ENCODE peak calls at places on chromosome 11, in four cellular contexts. E, F, P and B are unnamed samples.

GRCh38 chr11:71204748-71205664 is 47.4 kb downstream of the SHANK2 start:
- DNase-seq in E (no peak), P (no peak), F (no peak), B (no peak)

GRCh38 chr11:120537996-120538395 is 26.4 kb downstream of the GRIK4 start:
- DNase-seq in F (no peak), P (no peak), E (no peak), B (no peak)

GRCh38 chr11:29255401-29255800 is 761.4 kb downstream of the KCNA4 start:
- DNase-seq in P (no peak), E (no peak), F (no peak), B (no peak)

GRCh38 chr11:42824067-42824466 is 487.7 kb upstream of the API5 start:
- DNase-seq in E (no peak), P (no peak), F (no peak), B (no peak)

GRCh38 chr11:87097582-87097981 is 59.8 kb downstream of the TMEM135 start:
- DNase-seq in F (no peak), E (peak; percentile 68), P (peak; percentile 67), B (peak; percentile 69)

GRCh38 chr11:95084509-95084908 is 5.1 kb upstream of the ENDOD1 start:
- DNase-seq in F (no peak), P (no peak), E (no peak), B (no peak)

GRCh38 chr11:77182542-77183420 is 54.7 kb downstream of the MYO7A start:
- DNase-seq in E (no peak), F (no peak), P (no peak), B (no peak)

GRCh38 chr11:72204865-72205264 is 11.7 kb upstream of the FOLR2 start:
- DNase-seq in E (no peak), P (no peak), F (no peak), B (no peak)

GRCh38 chr11:61023086-61024035 is 51.9 kb downstream of the CD6 start:
- DNase-seq in E (no peak), P (no peak), F (no peak), B (no peak)

DNA sequence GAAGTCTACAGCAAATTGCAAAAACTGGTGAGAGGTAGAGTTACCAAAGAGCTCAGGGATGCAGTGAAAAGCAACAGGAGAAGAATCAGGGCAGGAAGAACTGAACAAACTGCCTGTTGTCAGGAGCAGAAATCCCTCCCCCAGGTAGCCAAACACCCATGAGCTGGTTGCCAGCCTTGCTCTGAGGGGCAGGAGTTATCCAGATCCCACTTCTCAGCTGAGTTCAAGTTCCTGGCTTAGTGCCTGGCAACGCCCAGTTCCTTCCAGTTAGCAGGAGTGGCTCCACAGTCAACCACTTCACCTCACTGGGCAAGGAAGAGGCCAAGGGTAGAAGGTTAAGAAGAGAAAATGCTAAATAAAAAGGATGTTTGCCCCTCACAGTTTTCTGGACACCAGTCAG is 1.9 kb upstream of the MPZL2 start:
- DNase-seq in P (no peak), E (no peak), F (no peak), B (no peak)
- TF ChIP-seq USF1 in P (no peak), E (no peak), F (no peak), B (no peak)

GRCh38 chr11:58286249-58286648 is 18.2 kb upstream of the OR10W1 start:
- DNase-seq in E (no peak), P (no peak), F (no peak), B (peak; percentile 3)
- TF ChIP-seq CTCF in E (no peak), P (peak; percentile 25), F (peak; percentile 62), B (peak; percentile 61)

GRCh38 chr11:131582021-131582531 is 211.7 kb downstream of the NTM start:
- DNase-seq in F (no peak), E (no peak), P (no peak), B (no peak)

GRCh38 chr11:131581006-131581405 is 210.6 kb downstream of the NTM start:
- DNase-seq in E (no peak), F (no peak), P (no peak), B (no peak)

GRCh38 chr11:131583823-131584222 is 213.4 kb downstream of the NTM start:
- DNase-seq in E (no peak), F (no peak), P (no peak), B (no peak)

GRCh38 chr11:131588057-131588456 is 217.6 kb downstream of the NTM start:
- DNase-seq in F (no peak), P (no peak), E (no peak), B (no peak)

GRCh38 chr11:131584694-131585592 is 214.5 kb downstream of the NTM start:
- DNase-seq in F (no peak), E (peak; percentile 82), P (peak; percentile 37), B (peak; percentile 9)
- TF ChIP-seq USF1 in F (no peak), E (no peak), P (no peak), B (no peak)

GRCh38 chr11:118901494-118902335 is 18.0 kb downstream of the CXCR5 start:
- DNase-seq in F (no peak), E (no peak), P (no peak), B (no peak)
- TF ChIP-seq CTCF in F (no peak), E (no peak), P (no peak), B (peak; percentile 22)

DNA sequence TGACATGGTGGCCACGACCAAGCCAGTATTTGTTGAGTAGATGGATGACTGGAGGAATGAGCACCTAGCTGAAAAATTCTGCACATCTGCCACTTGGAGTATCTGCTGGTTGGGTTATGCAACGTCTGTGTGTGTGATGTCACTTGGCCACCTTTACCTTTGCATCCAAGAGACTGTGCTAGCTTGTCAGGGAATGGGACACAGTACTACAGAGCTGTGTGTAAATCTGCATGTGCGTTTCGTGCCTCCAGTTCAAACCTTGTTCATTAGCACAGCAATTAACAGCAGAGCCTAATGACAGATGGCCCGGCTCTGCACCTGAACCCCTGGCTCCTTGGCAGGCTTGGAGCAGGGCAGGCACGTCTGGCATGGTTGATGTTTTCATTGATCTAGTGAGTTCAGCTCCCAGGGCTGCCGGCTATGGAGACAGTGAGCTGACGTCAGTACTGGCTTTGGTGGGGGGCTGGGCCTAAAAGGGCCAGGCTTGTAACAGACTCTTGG is 188.4 kb upstream of the NAV2 start:
- DNase-seq in F (no peak), P (no peak), E (no peak), B (no peak)
- TF ChIP-seq USF1 in F (no peak), P (no peak), E (no peak), B (no peak)

DNA sequence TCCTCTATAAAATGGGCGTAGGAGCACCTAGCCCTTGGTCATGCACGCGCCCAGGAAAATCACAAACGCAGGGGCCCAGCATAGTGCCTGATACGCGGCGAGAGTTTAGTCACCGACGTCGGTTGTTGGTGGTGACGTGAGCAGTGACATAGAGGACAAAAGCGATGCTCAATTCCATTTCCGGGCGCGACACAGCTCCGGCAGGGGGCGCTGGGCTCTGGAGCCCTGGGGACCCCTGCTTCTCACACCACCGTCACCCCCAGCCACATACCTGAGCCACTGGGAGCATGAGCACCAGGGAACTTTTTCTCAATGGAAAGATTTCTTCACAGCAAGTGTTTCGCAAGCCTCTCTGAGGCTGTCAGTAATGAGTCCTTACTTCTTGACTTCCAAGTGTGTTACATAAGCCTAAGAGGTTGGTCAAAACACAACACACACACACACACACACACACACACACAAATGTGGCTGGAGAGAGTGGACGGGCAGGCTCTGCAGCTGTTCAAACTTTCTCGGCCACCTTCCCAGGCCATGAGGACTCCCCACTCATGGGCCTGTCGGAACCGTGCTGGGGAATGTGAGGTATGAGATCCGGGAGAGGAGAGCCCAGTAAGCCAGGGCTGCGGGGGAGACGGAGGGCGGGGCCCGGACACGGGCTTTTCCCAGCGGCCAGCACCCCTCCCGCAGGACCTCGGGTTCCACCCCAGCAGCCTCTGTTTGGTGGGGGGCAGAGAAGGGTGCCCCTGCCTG is 36.9 kb upstream of the LINC01488 start:
- DNase-seq in P (peak; percentile 84), E (peak; percentile 64), F (no peak), B (no peak)
- TF ChIP-seq CTCF in P (peak; percentile 84), E (peak; percentile 42), F (peak; percentile 5), B (no peak)